ENCODE peak calls at places on chromosomes 3 and 15, in four cellular contexts. Q is K562, V is WTC11, M is HepG2. H is an unnamed sample.

GRCh38 chr3:178083906-178084823 is 452.1 kb upstream of the KCNMB2 start:
- DNase-seq in Q (peak; percentile 33), V (no peak), M (peak; percentile 10), H (no peak)

GRCh38 chr3:71468311-71469130 is 115.0 kb downstream of the FOXP1 start:
- DNase-seq in Q (no peak), V (no peak), M (no peak), H (no peak)

GRCh38 chr15:101049282-101049681 is 130.1 kb downstream of the LRRK1 start:
- DNase-seq in Q (no peak), V (no peak), M (no peak), H (no peak)

GRCh38 chr15:57610130-57610529 is 18.4 kb downstream of the MYZAP start:
- DNase-seq in Q (no peak), V (no peak), M (no peak), H (peak; percentile 19)

GRCh38 chr15:35290301-35290721 is 205.2 kb upstream of the NANOGP8 start:
- DNase-seq in Q (no peak), V (no peak), M (no peak), H (no peak)

GRCh38 chr3:183515968-183516851 is 39.3 kb downstream of the KLHL6 start:
- DNase-seq in Q (no peak), V (no peak), M (no peak), H (no peak)

GRCh38 chr15:98954411-98954810 is 53.2 kb downstream of the PGPEP1L start:
- DNase-seq in Q (no peak), V (no peak), M (no peak), H (no peak)

GRCh38 chr15:41490355-41490754 is 3.3 kb upstream of the ITPKA start:
- DNase-seq in Q (peak; percentile 62), V (no peak), M (peak; percentile 46), H (no peak)

GRCh38 chr3:34237946-34238345 is 439.5 kb downstream of the PDCD6IP start:
- DNase-seq in Q (no peak), V (no peak), M (no peak), H (no peak)

GRCh38 chr15:68192804-68193521 is 12.2 kb downstream of the CALML4 start:
- DNase-seq in Q (no peak), V (no peak), M (no peak), H (no peak)

GRCh38 chr15:68190048-68190447 is 15.1 kb downstream of the CALML4 start:
- DNase-seq in Q (no peak), V (no peak), M (no peak), H (no peak)

GRCh38 chr15:68191555-68191954 is 13.6 kb downstream of the CALML4 start:
- DNase-seq in Q (no peak), V (no peak), M (no peak), H (no peak)

GRCh38 chr15:68195336-68196112 is 9.6 kb downstream of the CALML4 start:
- DNase-seq in Q (no peak), V (no peak), M (no peak), H (no peak)

GRCh38 chr15:68192117-68192516 is 13.0 kb downstream of the CALML4 start:
- DNase-seq in Q (no peak), V (no peak), M (peak; percentile 10), H (no peak)
- TF ChIP-seq ELF4 in Q (no peak), V (no peak), M (no peak), H (no peak)

DNA sequence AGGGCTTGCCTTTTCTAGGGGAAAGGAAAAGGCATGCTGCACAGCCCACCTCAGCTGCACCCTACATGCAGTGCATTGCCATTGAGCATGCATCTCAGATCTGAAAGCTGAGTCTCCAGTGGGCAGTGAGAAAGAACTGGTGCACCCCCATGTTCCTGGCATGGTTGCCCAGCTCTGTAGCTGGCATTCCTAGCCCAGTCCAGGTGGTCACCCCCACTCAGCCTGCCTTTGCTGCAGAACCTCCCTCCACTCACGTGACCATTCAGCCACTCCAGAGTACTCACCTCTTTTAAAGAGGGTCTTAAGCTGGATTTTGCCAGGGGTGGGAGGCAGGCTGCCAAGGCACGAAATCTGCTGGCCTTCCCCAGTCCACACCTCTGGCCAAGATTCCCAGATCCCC is 208.6 kb upstream of the TOPAZ1 start:
- DNase-seq in Q (no peak), V (no peak), M (no peak), H (no peak)
- TF ChIP-seq ELF4 in Q (no peak), V (no peak), M (no peak), H (no peak)

GRCh38 chr15:68330911-68331310 is 53.4 kb downstream of the FEM1B start:
- DNase-seq in Q (no peak), V (no peak), M (no peak), H (no peak)
- TF ChIP-seq ELF4 in Q (no peak), V (no peak), M (no peak), H (no peak)

DNA sequence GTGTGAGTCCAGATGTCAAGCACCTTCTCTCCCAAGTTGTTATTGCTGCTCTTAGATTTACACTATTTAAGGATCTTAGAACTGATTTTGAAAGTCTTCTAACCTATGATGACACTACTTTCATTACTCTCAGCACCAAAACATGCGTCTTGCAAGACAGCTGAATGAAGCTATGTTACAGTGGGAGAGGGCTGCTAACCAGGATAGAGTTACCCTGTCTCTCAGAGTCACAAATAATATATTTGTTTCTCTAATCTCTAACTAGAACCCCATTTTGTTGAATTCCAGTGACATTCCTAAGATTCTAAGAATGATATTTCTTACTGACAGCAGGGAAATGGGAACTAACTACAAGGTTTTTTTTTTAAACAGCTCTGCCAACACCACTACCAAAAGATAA is 455.5 kb downstream of the MAGI1 start:
- DNase-seq in Q (no peak), V (no peak), M (no peak), H (no peak)
- TF ChIP-seq ELF4 in Q (no peak), V (no peak), M (no peak), H (no peak)

DNA sequence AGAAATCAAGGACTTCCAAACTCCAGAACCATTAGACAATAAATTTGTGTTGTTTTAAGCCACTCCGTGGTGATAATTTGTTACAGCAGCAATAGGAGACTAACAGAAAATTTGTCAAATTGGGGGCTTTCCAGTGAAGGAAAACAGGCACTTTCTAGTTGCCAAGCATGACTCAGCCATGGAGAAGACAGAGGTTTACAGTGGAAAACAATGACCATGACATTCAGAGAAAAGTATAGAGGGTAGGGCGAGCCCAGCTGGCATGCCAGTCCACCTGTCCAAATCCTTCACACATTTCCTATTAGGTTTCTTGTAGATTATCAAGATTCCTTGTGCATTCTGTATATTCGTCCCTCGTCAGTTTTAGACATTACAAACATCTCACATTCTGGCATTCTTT is 24.9 kb downstream of the SLCO2A1 start:
- DNase-seq in Q (no peak), V (no peak), M (no peak), H (no peak)
- TF ChIP-seq ELF4 in Q (no peak), V (no peak), M (no peak), H (no peak)

GRCh38 chr3:15081960-15082664 is 16.8 kb downstream of the RBSN start:
- DNase-seq in Q (no peak), V (no peak), M (no peak), H (no peak)
- TF ChIP-seq ELF4 in Q (no peak), V (no peak), M (no peak), H (no peak)

DNA sequence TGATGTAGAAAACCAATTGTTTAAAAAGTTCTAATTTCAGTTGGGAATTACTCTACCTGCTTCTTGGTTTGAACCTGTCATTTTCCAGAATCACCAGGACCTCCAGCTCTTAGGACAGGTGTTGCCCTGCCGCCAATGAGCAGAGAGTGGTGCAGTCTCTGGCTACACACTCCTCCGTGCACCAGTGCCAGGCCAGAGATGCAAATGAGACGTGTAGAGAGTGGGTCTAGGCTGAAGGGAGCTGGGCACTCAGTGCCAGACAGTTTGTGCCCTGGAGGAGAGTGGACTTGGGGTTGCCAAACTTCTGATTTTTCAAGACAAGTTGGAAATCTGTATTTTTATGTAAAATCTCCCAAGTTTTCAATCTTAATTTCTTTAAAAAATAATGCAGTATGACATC is 566.2 kb downstream of the MAGI1 start:
- DNase-seq in Q (no peak), V (no peak), M (no peak), H (no peak)
- TF ChIP-seq ELF4 in Q (no peak), V (no peak), M (no peak), H (no peak)

DNA sequence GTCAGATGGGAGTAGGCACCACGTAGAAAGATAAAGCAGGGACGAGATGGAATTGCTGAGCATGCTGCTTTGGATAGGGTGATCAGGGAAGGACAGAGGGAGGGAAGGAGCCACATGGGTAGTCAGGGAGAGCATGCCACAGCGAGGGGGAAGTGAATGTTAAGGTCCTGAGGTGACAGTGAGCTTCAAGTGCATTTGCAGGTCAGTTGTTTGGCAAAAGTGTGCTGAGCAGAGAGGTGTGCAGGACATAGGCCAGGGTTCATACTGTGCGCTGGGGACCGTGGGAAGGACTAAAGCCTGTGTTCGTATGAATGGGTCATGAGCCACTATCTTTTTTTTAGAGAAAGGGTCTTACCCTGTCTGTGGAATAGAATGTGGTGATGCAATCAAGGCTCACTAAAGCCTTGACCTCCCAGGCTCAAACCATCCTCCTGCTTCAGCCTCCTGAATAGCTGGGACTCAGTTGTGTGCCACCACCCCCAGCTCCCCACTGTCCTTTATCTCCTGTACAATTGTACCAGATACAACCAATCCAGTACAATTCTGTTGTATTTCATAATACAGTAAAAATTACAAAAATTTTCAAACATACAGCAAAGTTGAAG is 107.5 kb downstream of the DNAJB8 start:
- DNase-seq in Q (no peak), V (no peak), M (no peak), H (no peak)
- TF ChIP-seq ELF4 in Q (no peak), V (no peak), M (no peak), H (no peak)

GRCh38 chr3:114151091-114151490 is 27.8 kb downstream of the DRD3 start:
- DNase-seq in Q (no peak), V (no peak), M (no peak), H (no peak)

GRCh38 chr3:114143817-114144216 is 35.0 kb downstream of the DRD3 start:
- DNase-seq in Q (no peak), V (no peak), M (no peak), H (no peak)

GRCh38 chr3:114147281-114147680 is 31.6 kb downstream of the DRD3 start:
- DNase-seq in Q (no peak), V (peak; percentile 21), M (no peak), H (no peak)

DNA sequence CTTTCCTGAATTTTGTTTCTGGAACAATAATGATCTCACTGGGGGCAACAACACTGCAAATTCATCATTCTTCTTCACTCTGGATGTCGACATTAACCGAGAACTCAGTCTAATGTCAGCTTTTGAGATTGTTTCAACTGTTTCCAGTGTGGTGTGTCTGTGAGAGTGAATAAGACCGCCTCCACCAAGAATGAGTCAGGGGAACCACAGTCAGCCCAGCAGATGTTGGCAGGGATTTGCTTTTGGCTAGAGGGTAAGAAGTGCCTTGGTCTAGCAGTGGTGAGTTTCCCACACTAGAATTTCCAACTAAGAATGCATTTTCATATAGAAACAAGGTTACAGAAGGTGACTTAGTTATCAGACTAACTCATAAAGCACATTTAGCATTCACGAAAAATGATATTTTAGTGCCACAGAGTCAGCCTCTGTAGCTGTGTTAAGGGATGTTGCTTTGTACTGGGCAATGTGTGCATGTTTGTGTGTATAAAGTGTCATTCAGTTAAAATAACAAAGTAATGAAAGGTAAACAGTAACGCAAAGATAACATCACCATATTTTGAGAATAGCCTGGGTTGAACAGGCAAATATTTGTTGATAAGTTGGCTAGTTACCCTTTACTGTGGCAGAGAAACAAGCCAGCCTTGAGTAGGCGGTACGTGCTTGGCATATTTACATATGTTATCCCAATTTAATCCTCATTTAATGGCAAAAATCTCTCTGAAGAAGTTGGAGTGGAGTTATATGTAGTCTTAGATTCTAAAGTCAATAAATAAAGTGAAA is 33.8 kb downstream of the DRD3 start:
- DNase-seq in Q (no peak), V (no peak), M (no peak), H (no peak)
- TF ChIP-seq ELF4 in Q (no peak), V (no peak), M (no peak), H (no peak)

GRCh38 chr3:195197764-195198423 is 73.1 kb downstream of the XXYLT1 start:
- DNase-seq in Q (peak; percentile 23), V (no peak), M (no peak), H (no peak)
- TF ChIP-seq ELF4 in Q (no peak), V (no peak), M (no peak), H (no peak)

H was measured in HEK293T.